ENCODE peak calls at places on chromosomes 12 and 14, in ten cellular contexts. H, K, L, X, O, V, R, P, T and J are unnamed samples.

GRCh38 chr12:19415563-19415962 is 23.7 kb upstream of the AEBP2 start:
- DNase-seq in K (no peak), P (no peak), O (no peak), V (no peak), T (no peak), H (no peak), R (no peak), X (no peak), L (no peak), J (no peak)

GRCh38 chr12:52091061-52091460 is 11.6 kb downstream of the SMIM41 start:
- DNase-seq in O (no peak), K (no peak), H (no peak), R (no peak), T (no peak), P (no peak), X (no peak), V (no peak), L (no peak), J (no peak)

GRCh38 chr12:113924341-113924740 is 41.8 kb downstream of the RBM19 start:
- DNase-seq in R (no peak), H (no peak), P (no peak), X (no peak), O (no peak), T (no peak), V (no peak), K (no peak), L (no peak), J (no peak)

GRCh38 chr12:28050606-28051005 is 78.1 kb upstream of the PTHLH start:
- DNase-seq in L (no peak), H (no peak), X (no peak), R (no peak), K (peak), V (no peak), P (no peak), T (no peak), O (no peak), J (no peak)

GRCh38 chr14:90531497-90531896 is 134.7 kb downstream of the CALM1 start:
- DNase-seq in L (no peak), V (no peak), R (no peak), H (no peak), T (no peak), O (no peak), X (no peak), P (no peak), K (no peak), J (no peak)

GRCh38 chr14:94699831-94700230 is 70.1 kb downstream of the GSC start:
- DNase-seq in L (no peak), R (no peak), V (no peak), K (no peak), H (no peak), X (no peak), T (no peak), O (no peak), P (no peak), J (no peak)

GRCh38 chr12:6945613-6946012 is 1.8 kb downstream of the C12orf57 start:
- DNase-seq in P (no peak), H (no peak), T (no peak), L (no peak), R (no peak), K (no peak), X (no peak), V (no peak), O (no peak), J (no peak)

GRCh38 chr12:88763536-88764100 is 183.3 kb upstream of the KITLG start:
- DNase-seq in P (no peak), L (no peak), H (no peak), X (no peak), V (no peak), T (no peak), O (no peak), K (no peak), R (no peak), J (peak)

GRCh38 chr14:65478596-65478995 is 66.1 kb downstream of the FUT8 start:
- DNase-seq in P (no peak), L (no peak), K (peak), H (no peak), R (no peak), T (no peak), O (no peak), V (no peak), X (no peak), J (peak)

GRCh38 chr14:22981090-22982012 is 1.0 kb downstream of the AJUBA start:
- DNase-seq in L (peak), X (no peak), P (peak), O (no peak), V (no peak), R (no peak), K (peak), T (no peak), H (peak), J (no peak)

GRCh38 chr12:1281683-1282366 is 290.8 kb downstream of the ERC1 start:
- DNase-seq in X (no peak), K (peak), V (peak), P (no peak), L (no peak), T (no peak), R (no peak), H (no peak), O (no peak), J (no peak)

GRCh38 chr12:8951744-8952143 is 2.3 kb upstream of the M6PR start:
- DNase-seq in X (no peak), K (no peak), H (no peak), O (no peak), L (no peak), P (no peak), R (no peak), V (no peak), T (no peak), J (no peak)

GRCh38 chr12:94140556-94140955 is 7.8 kb upstream of the PLXNC1 start:
- DNase-seq in O (no peak), V (no peak), P (no peak), R (no peak), T (no peak), L (no peak), X (no peak), H (peak), K (no peak), J (no peak)

GRCh38 chr12:71461787-71462328 is 22.3 kb downstream of the LGR5 start:
- DNase-seq in H (no peak), X (no peak), O (no peak), V (no peak), K (no peak), T (no peak), L (no peak), R (no peak), P (no peak), J (no peak)

GRCh38 chr12:111201036-111201435 is 167.9 kb downstream of the PHETA1 start:
- DNase-seq in X (no peak), V (no peak), R (no peak), H (no peak), P (no peak), L (no peak), K (no peak), O (no peak), T (no peak), J (no peak)

GRCh38 chr14:90815817-90816662 is at the start of gene TTC7B:
- DNase-seq in O (peak), R (no peak), X (peak), L (peak), V (no peak), P (peak), K (peak), T (no peak), H (no peak), J (no peak)

GRCh38 chr12:127809236-127809635 is 457.7 kb upstream of the TMEM132C start:
- DNase-seq in H (no peak), K (peak), X (peak), R (no peak), P (no peak), V (no peak), L (no peak), T (no peak), O (no peak), J (no peak)

GRCh38 chr12:113448874-113449273 is 22.8 kb downstream of the LHX5 start:
- DNase-seq in P (no peak), K (no peak), V (no peak), O (no peak), L (no peak), H (no peak), R (no peak), T (no peak), X (no peak), J (no peak)

GRCh38 chr12:34394211-34395055 is 372.1 kb downstream of the ALG10 start:
- DNase-seq in O (peak), R (no peak), H (peak), L (peak), T (peak), X (no peak), V (no peak), K (no peak), P (peak), J (no peak)

GRCh38 chr12:71125515-71125914 is 32.3 kb downstream of the TSPAN8 start:
- DNase-seq in H (no peak), L (no peak), V (no peak), T (no peak), X (no peak), P (no peak), O (no peak), R (no peak), K (no peak), J (no peak)

GRCh38 chr12:124420972-124421674 is 126.2 kb downstream of the RFLNA start:
- DNase-seq in R (peak), K (no peak), H (no peak), T (peak), P (peak), X (no peak), L (no peak), V (no peak), O (no peak), J (no peak)

GRCh38 chr12:51320311-51320694 is 3.7 kb downstream of the BIN2 start:
- DNase-seq in K (no peak), O (no peak), R (no peak), H (no peak), T (no peak), L (no peak), V (no peak), X (no peak), P (no peak), J (no peak)

GRCh38 chr12:123767613-123768012 is 5.5 kb downstream of the DNAH10 start:
- DNase-seq in X (no peak), R (no peak), L (no peak), O (no peak), K (no peak), V (no peak), T (no peak), H (no peak), P (no peak), J (no peak)

GRCh38 chr12:75568801-75569200 is 57.4 kb upstream of the KRR1 start:
- DNase-seq in L (no peak), H (no peak), P (no peak), K (peak), T (no peak), V (no peak), R (no peak), X (no peak), O (no peak), J (no peak)

GRCh38 chr12:77925536-77926108 is 94.9 kb downstream of the NAV3 start:
- DNase-seq in X (peak), T (peak), R (no peak), O (peak), P (peak), H (peak), K (peak), V (peak), L (peak), J (peak)

DNA sequence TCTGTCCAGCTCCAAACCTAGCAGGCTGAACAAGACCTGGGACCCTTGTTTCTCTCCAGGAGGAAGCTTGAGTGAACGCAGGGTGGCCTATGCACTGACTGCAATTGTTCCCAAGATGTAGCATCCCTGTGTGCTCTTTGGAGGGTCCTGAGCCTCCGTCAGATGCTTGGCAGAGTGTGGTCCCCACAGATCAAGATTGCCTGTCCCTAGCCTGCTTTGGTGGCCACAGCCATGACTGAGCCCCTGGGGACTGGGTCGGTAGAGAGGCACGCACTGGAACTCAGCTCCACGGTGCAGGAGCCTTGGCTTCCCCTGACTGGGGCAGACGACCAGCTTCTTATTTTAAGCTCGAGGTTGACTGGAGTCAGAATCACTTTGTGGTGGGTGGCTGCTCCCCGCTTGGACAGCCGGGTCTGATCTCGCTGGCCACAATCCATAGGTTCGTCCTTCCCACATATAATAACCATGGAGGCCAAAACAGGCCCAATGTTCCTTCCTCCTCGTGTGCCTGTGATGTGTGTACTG is 97.8 kb downstream of the LGMN start:
- DNase-seq in P (no peak), T (no peak), R (no peak), L (no peak), K (no peak), X (no peak), O (no peak), H (no peak), V (no peak), J (no peak)
- H3K27ac ChIP-seq in P (no peak), T (peak), R (peak), L (peak), K (peak), X (no peak), O (no peak), H (peak), V (peak), J (no peak)

GRCh38 chr14:34987180-34987579 is 4.4 kb downstream of the SRP54 start:
- DNase-seq in R (no peak), X (no peak), L (no peak), P (no peak), K (no peak), T (no peak), V (no peak), H (no peak), O (no peak), J (no peak)
- H3K27ac ChIP-seq in R (no peak), X (no peak), L (no peak), P (no peak), K (no peak), T (no peak), V (no peak), H (no peak), O (no peak), J (no peak)

GRCh38 chr12:67366530-67367196 is 97.5 kb downstream of the CAND1 start:
- DNase-seq in V (no peak), O (no peak), P (no peak), X (peak), R (no peak), K (peak), H (no peak), T (no peak), L (no peak), J (no peak)
- H3K27ac ChIP-seq in V (no peak), O (no peak), P (no peak), X (no peak), R (no peak), K (no peak), H (no peak), T (no peak), L (no peak), J (no peak)

DNA sequence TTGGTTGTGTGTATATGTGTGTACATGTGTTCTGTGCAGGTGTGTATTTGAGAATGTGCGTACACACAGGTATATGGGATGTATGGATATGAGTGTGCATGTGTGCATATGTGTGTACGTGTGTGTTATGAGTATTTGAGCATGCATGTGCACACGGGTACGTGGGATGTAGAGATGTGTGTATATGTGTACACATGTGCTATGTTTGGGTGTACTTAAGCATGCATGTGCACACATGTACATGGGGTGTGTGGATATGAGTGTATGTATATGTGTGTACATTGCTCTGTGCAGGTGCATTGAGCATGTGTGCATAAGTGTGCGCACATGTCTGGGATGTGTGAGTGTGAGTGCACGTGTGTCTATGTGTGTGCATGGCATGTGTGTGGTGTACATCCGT is 34.3 kb upstream of the SFSWAP start:
- DNase-seq in O (no peak), X (no peak), R (no peak), V (no peak), P (no peak), H (no peak), L (no peak), T (no peak), K (no peak), J (no peak)
- H3K27ac ChIP-seq in O (no peak), X (no peak), R (no peak), V (no peak), P (no peak), H (no peak), L (no peak), T (no peak), K (no peak), J (no peak)

GRCh38 chr14:67554341-67554740 is 21.3 kb downstream of the PLEKHH1 start:
- DNase-seq in X (no peak), V (no peak), O (no peak), K (no peak), P (no peak), H (no peak), R (no peak), T (no peak), L (no peak), J (no peak)

GRCh38 chr14:67556671-67557070 is 23.6 kb downstream of the PLEKHH1 start:
- DNase-seq in L (peak), V (no peak), K (no peak), X (no peak), T (no peak), P (no peak), H (no peak), R (no peak), O (no peak), J (no peak)

GRCh38 chr14:67557656-67558055 is 24.6 kb downstream of the PLEKHH1 start:
- DNase-seq in V (no peak), O (peak), X (no peak), R (no peak), K (no peak), H (no peak), P (no peak), L (peak), T (no peak), J (no peak)

GRCh38 chr14:67557118-67557517 is 24.0 kb downstream of the PLEKHH1 start:
- DNase-seq in L (peak), H (no peak), P (no peak), V (no peak), O (peak), R (no peak), X (no peak), T (no peak), K (peak), J (no peak)

DNA sequence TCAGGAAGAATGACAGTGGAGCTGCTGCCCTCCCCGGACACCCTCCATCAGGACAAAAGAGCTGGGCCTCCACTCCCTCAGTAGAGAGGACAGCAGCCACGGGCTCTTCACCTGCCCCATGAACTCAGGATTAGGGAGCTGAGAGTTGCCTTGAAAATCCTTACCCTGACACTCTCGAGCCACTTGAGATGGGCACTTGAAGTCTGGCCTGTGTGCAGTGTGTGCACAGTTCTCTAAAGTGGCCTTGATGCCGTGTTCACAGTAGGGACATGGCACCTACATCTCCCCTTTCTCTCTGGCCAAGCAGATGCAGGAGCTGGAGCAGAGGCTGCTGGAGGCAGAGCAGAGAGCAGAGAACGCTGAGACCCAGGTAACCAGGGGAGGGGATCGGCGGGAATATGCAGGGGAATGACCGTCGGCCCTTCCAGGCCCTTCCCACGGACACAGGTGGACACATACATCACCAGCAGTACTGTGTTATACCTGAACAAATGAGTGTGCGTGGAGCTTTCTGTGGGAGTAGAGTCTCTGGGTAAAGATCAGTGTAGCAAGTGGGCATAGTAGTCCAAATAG is 22.5 kb downstream of the PLEKHH1 start:
- DNase-seq in T (no peak), V (no peak), X (no peak), H (peak), O (no peak), L (no peak), P (no peak), K (no peak), R (no peak), J (no peak)
- H3K27ac ChIP-seq in T (no peak), V (no peak), X (no peak), H (no peak), O (no peak), L (no peak), P (no peak), K (no peak), R (peak), J (no peak)

GRCh38 chr12:108690799-108691153 is 40.5 kb downstream of the CORO1C start:
- DNase-seq in P (no peak), R (no peak), O (no peak), K (no peak), H (no peak), V (no peak), L (no peak), T (no peak), X (no peak), J (no peak)

GRCh38 chr12:108689314-108690190 is 41.8 kb downstream of the CORO1C start:
- DNase-seq in R (no peak), H (peak), L (no peak), V (no peak), O (no peak), T (peak), P (no peak), K (peak), X (peak), J (no peak)

GRCh38 chr12:108691154-108691994 is 39.9 kb downstream of the CORO1C start:
- DNase-seq in R (no peak), P (peak), X (peak), L (peak), K (peak), H (peak), V (peak), T (peak), O (peak), J (peak)

GRCh38 chr12:108691995-108692808 is 39.1 kb downstream of the CORO1C start:
- DNase-seq in X (no peak), H (peak), K (peak), V (no peak), R (peak), O (peak), L (peak), P (no peak), T (no peak), J (no peak)

DNA sequence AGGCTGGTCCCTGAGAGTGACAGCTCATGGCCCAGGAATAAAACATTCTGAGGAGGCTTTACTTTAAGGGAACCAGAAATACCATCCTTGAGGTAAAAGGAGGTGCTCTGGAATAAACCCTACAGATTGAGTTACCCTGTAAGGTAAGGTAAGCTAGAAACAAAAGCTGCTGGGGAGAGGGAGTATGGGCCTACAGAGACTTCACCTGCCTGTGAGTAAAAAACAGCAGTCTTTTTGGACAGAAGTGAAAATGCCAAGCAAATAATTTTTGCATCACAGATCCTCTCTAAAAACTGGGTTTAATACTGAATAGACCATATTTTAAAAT is 41.2 kb downstream of the CORO1C start:
- DNase-seq in T (no peak), H (no peak), V (no peak), L (no peak), O (no peak), P (no peak), K (no peak), R (no peak), X (no peak), J (no peak)
- H3K27ac ChIP-seq in T (peak), H (peak), V (peak), L (peak), O (peak), P (peak), K (peak), R (peak), X (no peak), J (peak)

GRCh38 chr14:72568296-72568992 is 325.5 kb downstream of the DPF3 start:
- DNase-seq in L (no peak), X (no peak), H (no peak), V (no peak), P (no peak), O (no peak), R (no peak), K (no peak), T (no peak), J (no peak)
- H3K27ac ChIP-seq in L (no peak), X (no peak), H (no peak), V (no peak), P (no peak), O (no peak), R (no peak), K (no peak), T (no peak), J (no peak)

GRCh38 chr14:24425704-24426103 is 3.8 kb downstream of the CBLN3 start:
- DNase-seq in R (no peak), K (peak), V (peak), L (no peak), T (no peak), O (no peak), X (no peak), P (no peak), H (no peak), J (no peak)
- H3K27ac ChIP-seq in R (no peak), K (no peak), V (peak), L (no peak), T (no peak), O (peak), X (no peak), P (no peak), H (peak), J (peak)

GRCh38 chr14:75469606-75470237 is 41.9 kb downstream of the JDP2 start:
- DNase-seq in L (peak), T (peak), K (no peak), R (no peak), V (no peak), O (no peak), X (peak), P (no peak), H (peak), J (no peak)
- H3K27ac ChIP-seq in L (peak), T (peak), K (no peak), R (no peak), V (no peak), O (peak), X (peak), P (peak), H (peak), J (no peak)